ENCODE peak calls at places on chromosomes 4 and X, in ten cellular contexts. E, Y, C, R, F, Q, Z, V, X and T are unnamed samples.

GRCh38 chr4:26029512-26030131 is 115.6 kb downstream of the SMIM20 start:
- DNase-seq in F (no peak), R (no peak), X (peak; percentile 22), E (no peak), C (no peak), Z (no peak), V (peak; percentile 67), Y (no peak), Q (no peak), T (no peak)

GRCh38 chrX:9873952-9874351 is 87.7 kb downstream of the SHROOM2 start:
- DNase-seq in F (no peak), X (no peak), Z (peak; percentile 10), Y (peak; percentile 29), E (peak; percentile 39), V (peak; percentile 59), Q (peak; percentile 38), R (peak; percentile 45), C (no peak), T (peak; percentile 69)

GRCh38 chr4:126306152-126306869 is 991.6 kb downstream of the FAT4 start:
- DNase-seq in E (no peak), F (peak; percentile 3), Q (no peak), Z (no peak), R (no peak), X (no peak), V (peak; percentile 47), C (peak; percentile 77), Y (no peak), T (no peak)

GRCh38 chr4:54118850-54119589 is 19.1 kb downstream of the GSX2 start:
- DNase-seq in C (no peak), E (no peak), X (no peak), V (no peak), Q (no peak), R (no peak), Z (no peak), Y (no peak), F (peak; percentile 31), T (no peak)

GRCh38 chr4:171891038-171891437 is 77.8 kb downstream of the GALNTL6 start:
- DNase-seq in F (no peak), Y (no peak), Z (no peak), C (no peak), E (no peak), X (no peak), R (no peak), Q (no peak), V (no peak), T (no peak)

GRCh38 chr4:26140150-26140898 is 180.5 kb upstream of the RBPJ start:
- DNase-seq in C (peak; percentile 14), F (peak; percentile 70), E (no peak), Q (no peak), Y (no peak), R (no peak), Z (no peak), V (no peak), X (no peak), T (no peak)

GRCh38 chr4:153676491-153676890 is 7.6 kb upstream of the TLR2 start:
- DNase-seq in Q (no peak), C (no peak), X (no peak), F (peak; percentile 55), E (no peak), Y (no peak), R (no peak), Z (no peak), V (no peak), T (no peak)

GRCh38 chr4:1195109-1195671 is 22.8 kb upstream of the SPON2 start:
- DNase-seq in E (no peak), R (no peak), C (no peak), Q (no peak), F (no peak), X (no peak), Z (no peak), V (no peak), Y (no peak), T (no peak)

GRCh38 chr4:7960790-7961655 is 21.4 kb upstream of the AFAP1 start:
- DNase-seq in R (no peak), X (no peak), F (peak; percentile 100), C (no peak), E (peak; percentile 36), V (peak; percentile 33), Q (peak; percentile 69), Z (no peak), Y (no peak), T (no peak)

GRCh38 chrX:119790977-119791436 is 423 bp downstream of the RPL39 start:
- DNase-seq in E (peak; percentile 48), F (peak; percentile 17), C (peak; percentile 13), V (no peak), Z (no peak), R (peak; percentile 51), Q (peak; percentile 65), X (peak; percentile 12), Y (no peak), T (peak; percentile 14)

GRCh38 chr4:117429061-117429460 is 343.7 kb upstream of the TRAM1L1 start:
- DNase-seq in R (no peak), Z (no peak), Q (no peak), X (no peak), V (peak; percentile 28), F (no peak), C (no peak), E (no peak), Y (no peak), T (peak; percentile 26)

GRCh38 chr4:2936773-2937145 is 26.4 kb downstream of the NOP14 start:
- DNase-seq in V (no peak), F (peak; percentile 85), C (no peak), E (no peak), Q (peak; percentile 78), R (peak; percentile 27), Z (no peak), Y (no peak), X (no peak), T (peak; percentile 82)

GRCh38 chr4:74098628-74098995 is 383 bp downstream of the CXCL2 start:
- DNase-seq in V (peak; percentile 64), E (no peak), F (no peak), R (no peak), C (no peak), Y (no peak), X (no peak), Q (no peak), Z (no peak), T (peak; percentile 10)

GRCh38 chr4:85807247-85807915 is 332.4 kb downstream of the ARHGAP24 start:
- DNase-seq in Z (no peak), V (peak; percentile 65), R (no peak), Y (no peak), F (peak; percentile 84), X (peak; percentile 41), Q (no peak), C (no peak), E (no peak), T (no peak)
- H3K4me3 ChIP-seq in Z (no peak overlapping the region), V (no peak overlapping the region), R (no peak overlapping the region), Y (no peak overlapping the region), F (no peak overlapping the region), X (no peak overlapping the region), Q (no peak overlapping the region), C (no peak overlapping the region), E (no peak overlapping the region), T (no peak overlapping the region)

DNA sequence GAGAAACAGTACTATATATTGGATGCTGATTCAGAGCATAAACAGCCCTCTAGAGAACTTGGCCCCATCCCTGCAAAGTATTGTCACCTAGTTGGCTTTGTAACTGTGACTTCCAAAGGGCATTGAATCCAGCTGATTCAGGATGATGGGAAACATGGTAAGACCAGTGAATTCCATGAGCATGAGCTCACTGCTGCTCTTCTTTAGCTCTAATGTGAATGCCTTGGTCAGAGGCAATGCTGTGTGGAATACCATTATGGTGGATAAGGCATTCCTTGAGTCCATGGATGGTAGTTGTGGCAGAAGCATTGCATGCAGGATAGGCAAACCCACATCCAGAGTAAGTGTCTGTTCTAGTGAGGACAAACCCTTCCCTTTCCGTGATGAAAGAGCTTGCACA is 365.6 kb upstream of the EDA2R start:
- DNase-seq in V (no peak), Z (no peak), R (no peak), E (no peak), C (no peak), Y (no peak), X (no peak), Q (no peak), F (no peak), T (no peak)
- H3K9me3 ChIP-seq in V (no peaks in the 10 kb centered on the region), Z (no peaks in the 10 kb centered on the region), R (no peaks in the 10 kb centered on the region), E (no peaks in the 10 kb centered on the region), C (no peaks in the 10 kb centered on the region), Y (no peaks in the 10 kb centered on the region), X (no peaks in the 10 kb centered on the region), Q (no peaks in the 10 kb centered on the region), F (no peaks in the 10 kb centered on the region), T (no peaks in the 10 kb centered on the region)

GRCh38 chr4:88535090-88535755 is 11.6 kb upstream of the PYURF start:
- DNase-seq in R (no peak), Y (no peak), Z (no peak), F (no peak), X (no peak), C (no peak), Q (no peak), E (no peak), V (no peak), T (no peak)
- H3K4me3 ChIP-seq in R (no peak overlapping the region), Y (no peak overlapping the region), Z (no peak overlapping the region), F (no peak overlapping the region), X (no peak overlapping the region), C (no peak overlapping the region), Q (no peak overlapping the region), E (no peak overlapping the region), V (no peak overlapping the region), T (no peak overlapping the region)

GRCh38 chrX:723781-724180 is 93.2 kb downstream of the SHOX start:
- DNase-seq in R (no peak), E (no peak), Q (no peak), X (no peak), V (no peak), C (no peak), Z (no peak), F (no peak), Y (no peak), T (no peak)

GRCh38 chrX:729583-730409 is 99.2 kb downstream of the SHOX start:
- DNase-seq in V (no peak), R (no peak), Q (no peak), E (no peak), Z (no peak), X (no peak), C (no peak), F (no peak), Y (no peak), T (no peak)

GRCh38 chrX:724256-724655 is 93.7 kb downstream of the SHOX start:
- DNase-seq in F (no peak), Q (no peak), C (no peak), V (no peak), R (no peak), Z (no peak), Y (no peak), E (peak; percentile 7), X (no peak), T (no peak)

GRCh38 chrX:727738-728621 is 97.4 kb downstream of the SHOX start:
- DNase-seq in C (no peak), F (no peak), X (no peak), Z (peak; percentile 28), Q (no peak), V (no peak), E (no peak), R (no peak), Y (no peak), T (no peak)
- H3K9me3 ChIP-seq in C (no peaks in the 10 kb centered on the region), F (no peaks in the 10 kb centered on the region), X (no peaks in the 10 kb centered on the region), Z (no peaks in the 10 kb centered on the region), Q (peaks cover 13% of the 10 kb centered on the region), V (no peaks in the 10 kb centered on the region), E (no peaks in the 10 kb centered on the region), R (peaks cover 6% of the 10 kb centered on the region), Y (peaks cover 3% of the 10 kb centered on the region), T (peaks cover 11% of the 10 kb centered on the region)

DNA sequence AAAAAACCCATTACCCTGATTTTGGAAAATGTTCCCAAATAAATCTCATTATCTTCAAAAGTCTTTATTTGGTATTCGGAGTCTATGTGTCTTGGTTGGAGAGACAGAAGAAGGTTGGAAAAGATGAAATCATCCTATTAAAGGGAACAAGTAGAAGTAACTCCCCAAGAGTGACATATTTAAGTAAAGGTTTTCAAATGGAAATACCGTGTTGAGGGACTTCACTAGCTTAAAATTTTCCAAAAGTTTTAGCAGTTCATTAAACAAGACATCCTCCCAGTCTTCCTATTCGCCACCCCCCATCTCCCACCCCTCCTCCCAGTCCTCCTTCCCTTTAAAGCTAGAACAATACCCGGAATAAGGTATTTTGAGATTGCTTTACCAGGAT is 62.7 kb upstream of the CCDC160 start:
- DNase-seq in V (no peak), R (no peak), X (no peak), Y (peak; percentile 33), Z (no peak), C (no peak), E (no peak), Q (no peak), F (no peak), T (no peak)
- H3K4me3 ChIP-seq in V (no peak overlapping the region), R (no peak overlapping the region), X (peak overlapping the region; percentile 57), Y (peak overlapping the region; percentile 42), Z (no peak overlapping the region), C (no peak overlapping the region), E (no peak overlapping the region), Q (no peak overlapping the region), F (no peak overlapping the region), T (no peak overlapping the region)